ENCODE peak calls at places on chromosomes 2 and 18, in eight cellular contexts. B, Q, Y, U, P, K, M and A are unnamed samples.

GRCh38 chr2:18491577-18491976 is 68.9 kb downstream of the RDH14 start:
- DNase-seq in U (no peak), P (no peak), Q (no peak), Y (no peak), K (no peak), M (no peak), B (no peak), A (no peak)

GRCh38 chr18:75405341-75405740 is 22.2 kb downstream of the SMIM21 start:
- DNase-seq in B (no peak), Q (no peak), U (no peak), M (no peak), K (no peak), Y (no peak), P (no peak), A (no peak)

GRCh38 chr2:7943446-7943845 is 738.4 kb upstream of the ID2 start:
- DNase-seq in B (no peak), K (no peak), Y (no peak), U (no peak), P (no peak), Q (no peak), M (no peak), A (no peak)

GRCh38 chr2:120939595-120940318 is 204.1 kb downstream of the GLI2 start:
- DNase-seq in K (peak), Y (no peak), U (no peak), P (no peak), Q (peak), M (no peak), B (no peak), A (no peak)

GRCh38 chr2:218193716-218194115 is 23.3 kb upstream of the ARPC2 start:
- DNase-seq in U (no peak), B (no peak), P (no peak), Q (no peak), M (no peak), Y (no peak), K (no peak), A (no peak)

GRCh38 chr2:26792720-26793119 is 6.9 kb downstream of the CENPA start:
- DNase-seq in K (no peak), Y (no peak), U (no peak), Q (no peak), M (no peak), B (no peak), P (no peak), A (no peak)

GRCh38 chr2:82641781-82642180 is 1817.3 kb downstream of the SUCLG1 start:
- DNase-seq in U (no peak), K (no peak), Q (no peak), Y (no peak), B (no peak), M (no peak), P (no peak), A (no peak)

GRCh38 chr2:238552226-238552625 is 125.5 kb downstream of the ASB1 start:
- DNase-seq in Q (no peak), P (no peak), Y (no peak), U (no peak), M (no peak), K (no peak), B (no peak), A (no peak)

GRCh38 chr18:31206064-31206463 is 43.4 kb upstream of the DSC1 start:
- DNase-seq in M (no peak), P (no peak), B (no peak), Y (no peak), K (no peak), U (no peak), Q (no peak), A (no peak)

DNA sequence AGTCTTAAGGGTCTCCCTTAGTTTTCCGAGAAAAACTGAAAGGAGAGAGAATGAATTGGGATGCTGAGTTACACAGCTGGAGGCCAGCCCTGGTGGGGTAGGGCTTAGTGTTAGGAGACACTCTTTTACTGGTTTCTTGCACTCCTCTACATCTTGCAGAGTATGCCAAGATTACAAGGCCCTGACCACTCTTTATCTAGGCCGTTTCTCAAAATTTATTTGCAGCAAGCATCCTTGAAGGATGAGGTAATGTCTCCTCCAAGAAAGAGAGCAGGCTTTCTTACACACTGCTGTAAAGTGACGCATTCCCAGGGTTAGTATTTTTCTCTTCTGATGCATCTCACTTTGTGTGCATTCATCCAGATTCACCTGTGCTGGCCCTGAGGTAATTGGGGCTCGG is 166.2 kb downstream of the TDRD15 start:
- DNase-seq in M (no peak), K (no peak), B (no peak), P (no peak), Y (no peak), U (no peak), Q (no peak), A (no peak)
- H3K4me3 ChIP-seq in M (no peak), K (no peak), B (no peak), P (no peak), Y (no peak), U (no peak), Q (no peak), A (no peak)

DNA sequence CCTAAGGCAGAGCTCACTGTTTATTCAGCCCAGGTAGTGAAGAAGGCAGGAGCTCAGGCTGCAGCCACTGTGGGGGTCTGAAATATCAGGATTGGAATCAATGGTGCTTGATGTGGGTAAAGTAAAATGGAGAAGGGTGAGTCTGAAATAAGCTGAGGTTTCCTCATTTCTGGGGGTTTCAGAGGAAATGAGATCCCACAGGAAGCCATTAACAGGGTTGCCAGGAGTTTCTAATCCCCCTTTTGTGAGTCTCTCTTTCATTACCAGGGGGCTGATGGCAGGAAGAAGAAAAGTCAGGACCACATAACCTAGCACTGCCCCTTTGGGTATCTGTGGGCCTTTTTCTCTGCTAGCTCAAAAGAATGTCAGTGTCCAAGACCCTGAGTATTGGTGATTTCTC is 55.9 kb downstream of the LBH start:
- DNase-seq in U (no peak), M (no peak), Q (no peak), B (no peak), K (no peak), Y (no peak), P (no peak), A (peak)
- H3K27ac ChIP-seq in U (peak), M (no peak), Q (no peak), B (no peak), K (no peak), Y (no peak), P (no peak), A (no peak)

DNA sequence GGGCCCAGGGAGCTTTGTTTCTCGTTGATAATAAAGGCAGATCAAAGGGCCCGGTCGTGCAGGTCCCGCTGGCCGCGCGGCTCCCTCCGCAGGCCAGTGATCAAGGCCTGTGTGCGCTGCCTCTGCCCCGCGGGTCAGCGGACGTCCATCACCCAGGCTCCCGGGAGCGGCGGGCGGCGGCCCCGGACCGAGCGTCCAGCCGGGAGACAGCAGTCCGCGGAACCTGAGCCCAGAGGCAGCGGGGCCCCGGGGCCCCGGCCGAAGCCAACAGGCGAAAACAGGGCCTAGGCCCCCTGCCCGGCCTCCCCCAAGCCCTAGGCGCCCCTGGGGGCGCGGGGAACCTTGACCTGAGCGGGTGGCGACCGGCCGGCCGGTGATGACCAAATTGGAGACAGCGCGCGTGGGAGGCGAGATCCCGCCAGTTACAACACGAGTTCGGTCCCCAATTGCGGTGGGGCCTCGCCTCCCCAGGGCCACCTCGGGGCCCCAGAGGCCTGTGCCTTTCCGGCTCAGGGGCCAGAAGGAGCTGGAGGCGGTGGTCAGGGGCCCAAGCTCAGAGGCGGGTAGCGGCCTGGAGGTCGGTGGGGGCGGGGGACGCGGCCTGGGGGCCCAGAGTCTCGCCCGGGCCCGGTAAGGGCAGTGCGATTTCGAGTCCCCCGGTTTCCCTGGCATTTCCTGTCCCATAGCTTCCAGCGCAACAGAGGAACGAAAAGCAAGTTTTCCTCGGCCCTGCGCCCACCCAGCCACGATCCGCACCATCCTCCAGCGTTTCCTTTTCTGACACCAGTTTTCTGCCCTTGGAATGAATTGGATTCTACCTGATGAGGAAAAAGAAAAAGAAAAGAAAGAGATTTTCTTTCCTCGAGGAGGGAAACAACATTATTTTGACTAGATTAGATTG is 5.9 kb downstream of the SP9 start:
- DNase-seq in Y (no peak), P (no peak), Q (no peak), M (no peak), U (no peak), K (no peak), B (no peak), A (no peak)
- H3K4me3 ChIP-seq in Y (no peak), P (no peak), Q (no peak), M (no peak), U (no peak), K (peak), B (no peak), A (no peak)

GRCh38 chr2:190889175-190889943 is 8.7 kb downstream of the GLS start:
- DNase-seq in Q (no peak), U (no peak), B (no peak), M (no peak), P (no peak), Y (no peak), K (no peak), A (no peak)

GRCh38 chr2:190888449-190888848 is 7.8 kb downstream of the GLS start:
- DNase-seq in U (no peak), Y (no peak), Q (no peak), B (no peak), P (no peak), K (no peak), M (no peak), A (no peak)

GRCh38 chr2:190893157-190893556 is 12.5 kb downstream of the GLS start:
- DNase-seq in K (no peak), M (no peak), B (no peak), U (no peak), Q (no peak), P (no peak), Y (no peak), A (no peak)

GRCh38 chr2:190891370-190891769 is 10.7 kb downstream of the GLS start:
- DNase-seq in B (no peak), U (peak), P (no peak), Q (no peak), M (no peak), Y (no peak), K (no peak), A (no peak)

DNA sequence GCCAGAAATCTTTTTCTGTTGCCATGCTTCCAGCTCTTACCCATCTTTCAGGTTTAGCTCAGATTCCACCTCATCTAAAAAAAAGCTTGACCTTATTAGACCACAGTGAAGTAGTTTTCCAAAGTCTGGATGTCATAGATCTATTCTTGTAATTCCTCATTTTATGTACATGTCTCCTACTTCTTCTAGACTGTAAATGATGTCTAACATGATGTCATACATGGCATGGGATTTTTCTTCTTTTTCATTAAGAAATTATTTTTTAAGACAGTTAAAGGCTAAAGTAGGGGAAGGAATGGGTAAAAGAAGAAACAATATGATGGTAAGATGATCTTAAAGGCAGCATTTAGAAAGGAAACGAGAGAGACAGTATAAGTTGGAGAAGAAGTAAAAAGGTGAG is 11.3 kb downstream of the GLS start:
- DNase-seq in U (no peak), B (no peak), Y (no peak), M (no peak), P (no peak), Q (no peak), K (no peak), A (no peak)
- H3K27ac ChIP-seq in U (peak), B (no peak), Y (no peak), M (no peak), P (no peak), Q (no peak), K (no peak), A (peak)

DNA sequence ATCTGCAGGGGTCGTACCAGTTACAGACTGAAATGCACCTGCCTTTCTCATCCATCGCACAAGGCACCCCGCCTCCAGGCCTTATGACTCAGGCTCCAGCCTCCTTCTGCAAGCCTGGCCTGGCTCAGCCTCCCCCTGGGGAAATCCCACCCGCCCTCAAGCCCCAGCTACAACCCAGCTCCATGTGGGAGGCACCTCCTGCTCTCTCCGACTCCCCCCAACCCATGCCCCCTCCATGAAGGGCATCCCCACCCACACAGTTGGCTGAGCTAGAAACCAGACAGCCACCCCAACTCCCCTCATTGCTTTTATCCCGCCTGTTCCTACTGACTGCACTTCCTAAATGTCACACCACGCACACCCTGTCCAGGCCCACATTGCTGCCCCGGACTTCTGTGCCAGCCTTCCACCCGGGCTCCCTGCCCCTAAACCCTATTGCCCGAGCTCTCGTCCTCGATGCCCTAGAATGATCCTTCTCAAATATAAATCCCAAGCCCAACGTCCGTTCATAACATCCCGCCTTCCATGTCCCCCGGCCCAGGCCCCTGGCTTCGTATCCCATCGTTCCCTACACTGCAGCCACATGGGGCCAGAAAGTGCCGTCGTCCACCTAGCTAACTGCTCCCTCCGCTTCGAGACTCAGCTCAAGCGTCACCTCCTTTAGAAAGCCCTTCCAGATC is 9.9 kb downstream of the DNMT3A start:
- DNase-seq in M (no peak), K (no peak), Q (no peak), Y (no peak), U (no peak), P (no peak), B (no peak), A (no peak)
- H3K4me3 ChIP-seq in M (no peak), K (no peak), Q (no peak), Y (no peak), U (no peak), P (no peak), B (no peak), A (no peak)

GRCh38 chr2:45963816-45964215 is 312.3 kb downstream of the PRKCE start:
- DNase-seq in P (no peak), B (peak), Q (no peak), Y (no peak), U (no peak), K (no peak), M (no peak), A (no peak)
- H3K27ac ChIP-seq in P (no peak), B (peak), Q (no peak), Y (no peak), U (no peak), K (peak), M (no peak), A (no peak)